ENCODE peak calls at places on chromosomes 13 and 19, in six cellular contexts. A is neural crest cell, O is fibroblast of mammary gland, S is type B pancreatic cell, E is WTC11, N is endodermal cell. G is an unnamed sample.

GRCh38 chr19:19217110-19217509 is 5.4 kb downstream of the NCAN start:
- DNase-seq in A (no peak), O (peak), S (no peak), E (no peak), N (no peak), G (no peak)

GRCh38 chr19:7722231-7722651 is 9.7 kb downstream of the CLEC4G start:
- DNase-seq in A (no peak), O (no peak), S (no peak), E (no peak), N (no peak), G (peak)

GRCh38 chr13:57988276-57988675 is 356.7 kb downstream of the PCDH17 start:
- DNase-seq in A (no peak), O (no peak), S (no peak), E (no peak), N (no peak), G (no peak)

GRCh38 chr13:25085125-25085742 is 10.7 kb upstream of the PABPC3 start:
- DNase-seq in A (peak), O (peak), S (no peak), E (peak), N (peak), G (peak)

GRCh38 chr13:90154311-90154960 is 1193.1 kb upstream of the MIR17HG start:
- DNase-seq in A (no peak), O (peak), S (no peak), E (no peak), N (no peak), G (no peak)

GRCh38 chr13:78659450-78660110 is 625 bp upstream of the OBI1 start:
- DNase-seq in A (no peak), O (peak), S (no peak), E (no peak), N (no peak), G (no peak)

GRCh38 chr19:6765738-6766356 is 1.4 kb downstream of the SH2D3A start:
- DNase-seq in A (no peak), O (no peak), S (no peak), E (peak), N (peak), G (no peak)

GRCh38 chr19:18666304-18666703 is 17.2 kb upstream of the CRTC1 start:
- DNase-seq in A (no peak), O (no peak), S (no peak), E (no peak), N (no peak), G (no peak)

GRCh38 chr13:87166348-87166747 is 504.8 kb upstream of the SLITRK5 start:
- DNase-seq in A (no peak), O (no peak), S (no peak), E (no peak), N (no peak), G (no peak)

GRCh38 chr19:20558571-20558970 is 7.0 kb downstream of the ZNF737 start:
- DNase-seq in A (no peak), O (no peak), S (no peak), E (no peak), N (no peak), G (no peak)

GRCh38 chr19:20558011-20558410 is 7.6 kb downstream of the ZNF737 start:
- DNase-seq in A (no peak), O (no peak), S (no peak), E (peak), N (peak), G (peak)
- TF ChIP-seq CTCF in A (peak), O (no peak), S (peak), E (peak), N (peak), G (peak)

DNA sequence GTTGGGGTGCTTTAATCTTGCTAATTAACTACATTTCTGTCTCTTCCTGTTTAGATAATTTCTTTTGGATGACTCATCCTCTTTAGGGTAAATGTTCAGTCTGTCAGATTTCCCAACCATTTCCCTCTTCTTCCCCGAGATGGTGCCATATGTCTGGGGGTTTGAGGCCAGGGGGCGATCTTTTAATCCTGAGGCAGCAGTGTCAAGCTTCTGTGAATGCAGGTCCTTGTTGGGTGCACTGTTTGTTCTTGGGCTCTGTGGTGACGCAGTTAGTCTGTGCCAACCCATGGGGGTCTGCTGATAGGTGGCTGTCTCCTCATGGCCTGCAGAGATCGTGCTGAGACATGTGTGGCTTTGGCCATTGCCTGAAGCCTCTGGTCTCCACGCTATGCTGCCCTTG is 420.4 kb downstream of the NDFIP2 start:
- DNase-seq in A (no peak), O (peak), S (no peak), E (peak), N (no peak), G (no peak)
- TF ChIP-seq CTCF in A (no peak), O (peak), S (no peak), E (no peak), N (peak), G (no peak)

GRCh38 chr13:34941835-34942731 is at the start of gene NBEA:
- DNase-seq in A (peak), O (peak), S (peak), E (peak), N (peak), G (peak)
- TF ChIP-seq CTCF in A (peak), O (no peak), S (peak), E (peak), N (peak), G (peak)

GRCh38 chr19:11460207-11460606 is 20.6 kb downstream of the ELAVL3 start:
- DNase-seq in A (no peak), O (no peak), S (no peak), E (peak), N (peak), G (no peak)
- TF ChIP-seq CTCF in A (peak), O (peak), S (peak), E (peak), N (peak), G (peak)

G was measured in glutamatergic neuron.